ENCODE peak calls at places on chromosomes 13 and 19, in four cellular contexts. D is right lobe of liver, H is tibial nerve, P is H54. F is an unnamed sample.

GRCh38 chr19:43784251-43784980 is 3.6 kb upstream of the KCNN4 start:
- DNase-seq in P (peak), H (no peak), D (no peak), F (peak)

GRCh38 chr13:29746167-29746677 is 104.2 kb downstream of the UBL3 start:
- DNase-seq in P (no peak), H (no peak), D (no peak), F (no peak)

GRCh38 chr13:40613192-40613818 is 53.1 kb downstream of the FOXO1 start:
- DNase-seq in D (no peak), P (no peak), H (no peak), F (no peak)

GRCh38 chr13:97537110-97537509 is 103.1 kb downstream of the RAP2A start:
- DNase-seq in P (no peak), H (no peak), D (no peak), F (no peak)

GRCh38 chr19:45676851-45677263 is 8.8 kb downstream of the GIPR start:
- DNase-seq in P (no peak), D (no peak), H (no peak), F (no peak)

GRCh38 chr13:28429685-28430290 is 65.1 kb downstream of the FLT1 start:
- DNase-seq in H (no peak), P (no peak), D (no peak), F (no peak)

GRCh38 chr19:10543059-10543419 is 665 bp upstream of the ATG4D start:
- DNase-seq in P (no peak), H (no peak), D (no peak), F (no peak)

GRCh38 chr13:42996584-42996983 is 4.5 kb upstream of the EPSTI1 start:
- DNase-seq in H (no peak), P (no peak), D (no peak), F (no peak)

GRCh38 chr19:48344892-48345291 is 18.8 kb downstream of the TMEM143 start:
- DNase-seq in D (no peak), H (no peak), P (no peak), F (no peak)

GRCh38 chr19:2602391-2603181 is 99.9 kb downstream of the GNG7 start:
- DNase-seq in H (peak), D (peak), P (peak), F (no peak)

GRCh38 chr19:749811-750210 is 1.1 kb upstream of the MISP start:
- DNase-seq in H (no peak), P (no peak), D (no peak), F (no peak)

GRCh38 chr19:16111909-16112752 is 442 bp downstream of the RAB8A start:
- DNase-seq in P (no peak), H (no peak), D (peak), F (peak)
- TF ChIP-seq POLR2A in P (no peak), H (peak), D (peak), F (no peak)

DNA sequence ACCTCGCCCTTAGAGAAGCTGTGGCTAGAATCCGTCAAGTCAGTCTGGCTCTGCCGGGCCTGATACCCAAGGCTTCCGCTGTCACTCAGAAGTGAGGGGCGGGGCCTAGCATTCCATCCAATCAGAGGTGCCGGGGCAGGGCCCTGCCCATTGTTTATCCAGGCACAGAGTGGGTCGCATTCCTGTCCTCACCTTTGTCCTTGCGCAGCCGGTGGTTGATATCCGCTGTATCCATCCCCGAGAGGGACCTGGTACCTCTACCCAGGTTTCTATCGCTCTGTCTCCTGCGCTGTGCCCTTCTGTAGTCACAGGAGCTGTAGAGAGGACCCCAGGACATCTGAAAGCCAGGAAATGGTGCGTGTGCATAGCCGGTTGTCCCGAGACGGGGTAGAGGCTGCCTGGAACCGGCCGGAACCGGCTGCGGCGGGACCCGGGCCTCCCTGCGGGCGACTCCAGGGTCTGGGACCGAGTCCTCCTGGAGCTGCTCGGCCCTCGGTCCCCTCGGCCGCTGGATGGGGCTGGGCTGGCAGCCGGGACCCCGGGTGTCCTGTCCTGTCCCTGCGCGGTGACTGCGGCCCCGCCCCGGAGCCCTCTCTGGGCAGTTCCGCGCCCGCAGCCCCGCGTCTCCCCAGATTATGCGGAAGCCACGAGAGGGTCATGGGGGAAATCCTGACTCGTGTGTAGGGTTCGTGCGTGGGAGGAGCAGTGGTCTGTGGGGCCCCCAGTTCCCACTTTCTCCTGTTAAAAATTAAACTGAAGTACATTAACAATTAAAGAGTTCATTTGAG is at the start of gene ZNF763:
- DNase-seq in P (peak), D (peak), H (peak), F (peak)
- TF ChIP-seq POLR2A in P (no peak), D (peak), H (peak), F (peak)

DNA sequence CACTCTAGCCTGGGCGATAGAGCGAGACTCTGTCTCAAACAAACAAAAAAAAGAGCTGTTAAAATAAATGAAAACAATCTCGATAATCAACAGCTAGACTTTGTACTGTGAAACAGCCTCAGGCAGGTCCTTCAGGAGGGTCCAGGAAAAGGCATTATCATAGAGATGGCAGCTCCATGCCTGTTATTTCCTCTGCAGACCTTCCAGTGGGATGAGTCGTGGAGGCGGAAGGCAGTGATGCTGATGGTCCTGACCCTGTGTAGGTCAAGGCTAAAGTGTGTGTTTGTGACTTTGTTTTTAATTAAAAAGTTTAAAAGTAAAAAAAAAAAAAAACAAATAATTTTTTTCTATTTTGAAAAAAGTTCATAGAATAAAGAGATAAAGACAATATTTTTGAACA is 117.4 kb downstream of the TNFRSF19 start:
- DNase-seq in H (no peak), D (no peak), P (no peak), F (no peak)
- TF ChIP-seq POLR2A in H (no peak), D (no peak), P (no peak), F (no peak)

DNA sequence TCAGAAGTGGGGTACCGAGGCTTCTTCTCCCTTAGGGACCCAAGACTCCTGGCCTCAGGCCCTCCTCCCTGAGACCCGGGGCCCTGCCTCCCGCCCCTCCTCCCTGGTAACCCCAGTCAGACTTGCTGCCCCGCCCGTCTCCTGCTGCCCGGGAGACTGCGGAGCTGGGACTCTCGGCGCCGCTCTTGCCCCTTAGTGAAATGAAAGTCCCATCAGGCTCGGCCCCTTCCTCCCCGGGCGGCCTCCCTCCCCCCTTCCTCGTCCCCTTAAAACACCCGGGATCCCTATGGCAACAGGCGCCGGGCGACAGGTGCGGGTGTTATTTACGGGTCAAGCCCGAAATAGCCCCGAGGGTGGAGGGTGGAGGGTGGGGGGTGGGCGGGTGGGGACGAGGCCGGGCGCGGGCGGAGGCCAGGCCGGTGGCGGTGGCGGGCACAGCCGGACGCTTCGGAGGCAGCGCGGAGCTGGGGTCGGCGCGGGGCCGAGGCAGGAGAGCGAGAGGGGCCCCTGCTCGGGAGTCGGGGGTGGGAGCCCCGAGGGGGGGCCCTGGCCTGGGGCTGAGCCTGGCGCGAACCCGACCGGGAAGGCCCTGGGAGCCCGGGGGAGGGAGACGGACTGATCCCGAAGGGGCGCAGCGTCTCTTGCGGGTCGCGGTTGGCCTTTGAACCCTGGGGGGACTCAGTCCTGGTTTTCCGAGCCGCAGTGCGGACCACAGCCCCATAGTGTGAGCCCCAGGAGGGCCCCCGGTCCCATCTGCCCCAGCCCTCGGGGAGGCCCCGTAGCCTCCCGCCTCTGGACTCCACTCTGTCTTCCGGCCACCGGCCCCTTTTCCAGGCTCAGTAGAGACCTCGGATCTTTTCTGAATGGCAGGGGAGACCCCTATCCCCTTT is at the start of gene CACNG6:
- DNase-seq in D (no peak), H (no peak), P (peak), F (no peak)
- TF ChIP-seq POLR2A in D (no peak), H (no peak), P (peak), F (no peak)

DNA sequence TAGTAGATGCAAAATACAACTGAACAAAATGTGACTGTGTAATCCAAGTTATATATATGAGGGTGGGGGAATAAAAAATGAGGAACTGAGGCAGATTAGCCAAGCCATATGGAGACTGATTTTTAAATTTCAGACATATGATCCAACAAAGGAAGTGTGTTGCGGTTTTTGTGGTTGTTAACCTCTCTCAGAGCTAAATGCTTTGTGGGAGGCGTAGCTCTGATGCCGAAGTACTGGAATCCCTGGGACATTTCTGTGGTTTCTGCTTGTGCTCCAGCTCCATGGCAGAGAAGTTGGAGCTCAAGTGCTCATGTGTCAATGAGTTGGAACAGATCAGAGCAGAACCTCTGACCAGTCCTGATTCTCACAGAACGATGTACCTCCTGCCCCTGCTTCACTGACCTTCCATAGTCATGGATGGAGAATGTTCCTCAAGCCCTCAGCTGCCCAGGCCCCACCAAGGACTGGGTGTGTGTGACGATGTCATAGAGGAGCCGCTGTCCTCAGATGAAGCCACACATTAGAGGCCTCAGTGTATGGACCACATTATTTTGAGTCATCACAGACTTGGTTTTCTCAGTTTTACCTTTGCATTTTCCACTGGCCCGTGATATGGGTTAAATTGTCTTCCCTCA is 107.6 kb downstream of the SOX1 start:
- DNase-seq in H (no peak), P (no peak), D (no peak), F (no peak)
- TF ChIP-seq POLR2A in H (no peak), P (no peak), D (no peak), F (no peak)

GRCh38 chr19:35247526-35248309 is 1.1 kb upstream of the LSR start:
- DNase-seq in D (peak), P (no peak), H (no peak), F (no peak)

GRCh38 chr19:35249848-35250711 is 1.3 kb downstream of the LSR start:
- DNase-seq in H (no peak), P (no peak), D (peak), F (no peak)

GRCh38 chr19:35246466-35247096 is 2.2 kb upstream of the LSR start:
- DNase-seq in H (no peak), P (no peak), D (no peak), F (no peak)

GRCh38 chr19:35249146-35249847 is 495 bp downstream of the LSR start:
- DNase-seq in D (no peak), H (no peak), P (no peak), F (no peak)

GRCh38 chr19:35248310-35249145 is at the start of gene LSR:
- DNase-seq in D (peak), H (no peak), P (no peak), F (no peak)
- TF ChIP-seq POLR2A in D (peak), H (no peak), P (no peak), F (no peak)